ENCODE peak calls at places on chromosomes 7 and 10, in ten cellular contexts. One of them, this sample, is unnamed.

GRCh38 chr10:43823237-43823605 is 174.5 kb upstream of the ZNF32 start:
- DNase-seq in occipital lobe: no peak
- DNase-seq in H1: no peak
- DNase-seq in NCI-H2081: no peak
- DNase-seq in cardiac fibroblast: peak; percentile 30
- DNase-seq in iPS DF 19.7: no peak
- DNase-seq in naive thymus-derived CD8-positive, alpha-beta T cell: no peak
- DNase-seq in NCI-H460: no peak
- DNase-seq in AG08396: no peak
- DNase-seq in T1000: no peak
- DNase-seq in this sample: no peak

GRCh38 chr10:127431525-127431924 is 117.6 kb upstream of the NPS start:
- DNase-seq in occipital lobe: no peak
- DNase-seq in H1: no peak
- DNase-seq in NCI-H2081: no peak
- DNase-seq in cardiac fibroblast: no peak
- DNase-seq in iPS DF 19.7: no peak
- DNase-seq in naive thymus-derived CD8-positive, alpha-beta T cell: no peak
- DNase-seq in NCI-H460: no peak
- DNase-seq in AG08396: no peak
- DNase-seq in T1000: no peak
- DNase-seq in this sample: no peak

GRCh38 chr7:33410266-33410665 is 280.9 kb downstream of the BBS9 start:
- DNase-seq in occipital lobe: no peak
- DNase-seq in H1: no peak
- DNase-seq in NCI-H2081: no peak
- DNase-seq in cardiac fibroblast: no peak
- DNase-seq in iPS DF 19.7: no peak
- DNase-seq in naive thymus-derived CD8-positive, alpha-beta T cell: no peak
- DNase-seq in NCI-H460: no peak
- DNase-seq in AG08396: no peak
- DNase-seq in T1000: no peak
- DNase-seq in this sample: no peak

GRCh38 chr7:51075681-51076580 is 240.7 kb downstream of the COBL start:
- DNase-seq in occipital lobe: no peak
- DNase-seq in H1: no peak
- DNase-seq in NCI-H2081: peak; percentile 20
- DNase-seq in cardiac fibroblast: no peak
- DNase-seq in iPS DF 19.7: no peak
- DNase-seq in naive thymus-derived CD8-positive, alpha-beta T cell: no peak
- DNase-seq in NCI-H460: no peak
- DNase-seq in AG08396: no peak
- DNase-seq in T1000: no peak
- DNase-seq in this sample: no peak

GRCh38 chr10:42969909-42970308 is 107.0 kb upstream of the RET start:
- DNase-seq in occipital lobe: no peak
- DNase-seq in H1: no peak
- DNase-seq in NCI-H2081: no peak
- DNase-seq in cardiac fibroblast: no peak
- DNase-seq in iPS DF 19.7: no peak
- DNase-seq in naive thymus-derived CD8-positive, alpha-beta T cell: no peak
- DNase-seq in NCI-H460: no peak
- DNase-seq in AG08396: no peak
- DNase-seq in T1000: no peak
- DNase-seq in this sample: no peak

GRCh38 chr10:77710759-77711682 is 73.4 kb upstream of the KCNMA1 start:
- DNase-seq in occipital lobe: peak; percentile 54
- DNase-seq in H1: peak; percentile 62
- DNase-seq in NCI-H2081: peak; percentile 46
- DNase-seq in cardiac fibroblast: peak; percentile 63
- DNase-seq in iPS DF 19.7: no peak
- DNase-seq in naive thymus-derived CD8-positive, alpha-beta T cell: peak; percentile 62
- DNase-seq in NCI-H460: peak; percentile 48
- DNase-seq in AG08396: peak; percentile 88
- DNase-seq in T1000: peak; percentile 69
- DNase-seq in this sample: no peak

GRCh38 chr7:18768256-18768655 is 272.7 kb downstream of the HDAC9 start:
- DNase-seq in occipital lobe: no peak
- DNase-seq in H1: no peak
- DNase-seq in NCI-H2081: no peak
- DNase-seq in cardiac fibroblast: peak; percentile 12
- DNase-seq in iPS DF 19.7: no peak
- DNase-seq in naive thymus-derived CD8-positive, alpha-beta T cell: no peak
- DNase-seq in NCI-H460: no peak
- DNase-seq in AG08396: no peak
- DNase-seq in T1000: peak; percentile 7
- DNase-seq in this sample: no peak

GRCh38 chr7:15199482-15199881 is 296.9 kb upstream of the DGKB start:
- DNase-seq in occipital lobe: no peak
- DNase-seq in H1: no peak
- DNase-seq in NCI-H2081: peak; percentile 14
- DNase-seq in cardiac fibroblast: peak; percentile 62
- DNase-seq in iPS DF 19.7: no peak
- DNase-seq in naive thymus-derived CD8-positive, alpha-beta T cell: no peak
- DNase-seq in NCI-H460: peak; percentile 8
- DNase-seq in AG08396: no peak
- DNase-seq in T1000: no peak
- DNase-seq in this sample: no peak

GRCh38 chr10:124534821-124535601 is 73.4 kb downstream of the LHPP start:
- DNase-seq in occipital lobe: no peak
- DNase-seq in H1: no peak
- DNase-seq in NCI-H2081: no peak
- DNase-seq in cardiac fibroblast: no peak
- DNase-seq in iPS DF 19.7: no peak
- DNase-seq in naive thymus-derived CD8-positive, alpha-beta T cell: no peak
- DNase-seq in NCI-H460: no peak
- DNase-seq in AG08396: no peak
- DNase-seq in T1000: no peak
- DNase-seq in this sample: no peak

GRCh38 chr10:88115968-88116367 is 252.5 kb downstream of the PTEN start:
- DNase-seq in occipital lobe: no peak
- DNase-seq in H1: no peak
- DNase-seq in NCI-H2081: no peak
- DNase-seq in cardiac fibroblast: peak; percentile 54
- DNase-seq in iPS DF 19.7: no peak
- DNase-seq in naive thymus-derived CD8-positive, alpha-beta T cell: no peak
- DNase-seq in NCI-H460: no peak
- DNase-seq in AG08396: peak; percentile 17
- DNase-seq in T1000: no peak
- DNase-seq in this sample: no peak

GRCh38 chr10:13201132-13201531 is 33.0 kb downstream of the UCMA start:
- DNase-seq in occipital lobe: no peak
- DNase-seq in H1: no peak
- DNase-seq in NCI-H2081: no peak
- DNase-seq in cardiac fibroblast: no peak
- DNase-seq in iPS DF 19.7: no peak
- DNase-seq in naive thymus-derived CD8-positive, alpha-beta T cell: no peak
- DNase-seq in NCI-H460: no peak
- DNase-seq in AG08396: peak; percentile 39
- DNase-seq in T1000: no peak
- DNase-seq in this sample: no peak

GRCh38 chr7:69962856-69963149 is 364.5 kb downstream of the AUTS2 start:
- DNase-seq in occipital lobe: no peak
- DNase-seq in H1: no peak
- DNase-seq in NCI-H2081: no peak
- DNase-seq in cardiac fibroblast: peak; percentile 1
- DNase-seq in iPS DF 19.7: no peak
- DNase-seq in naive thymus-derived CD8-positive, alpha-beta T cell: no peak
- DNase-seq in NCI-H460: no peak
- DNase-seq in AG08396: no peak
- DNase-seq in T1000: no peak
- DNase-seq in this sample: no peak

This sample was measured in cerebellar nuclear complex.